ENCODE peak calls at places on chromosomes 2 and 18, in five cellular contexts. One of them, this sample, is unnamed.
A peak's percentile ranks its signal among the peaks of the same experiment; 100 is the strongest.

GRCh38 chr2:104866883-104867350 is 13.0 kb downstream of the POU3F3 start:
- DNase-seq in ovary: no peak
- DNase-seq in HepG2: no peak
- DNase-seq in A549: no peak
- DNase-seq in H1: no peak
- DNase-seq in this sample: no peak

GRCh38 chr2:12302140-12302539 is 414.6 kb upstream of the TRIB2 start:
- DNase-seq in ovary: no peak
- DNase-seq in HepG2: no peak
- DNase-seq in A549: no peak
- DNase-seq in H1: no peak
- DNase-seq in this sample: no peak

GRCh38 chr18:35511428-35511827 is 13.7 kb upstream of the INO80C start:
- DNase-seq in ovary: no peak
- DNase-seq in HepG2: no peak
- DNase-seq in A549: no peak
- DNase-seq in H1: peak; percentile 29
- DNase-seq in this sample: no peak

GRCh38 chr2:156589381-156590079 is 153.4 kb downstream of the GPD2 start:
- DNase-seq in ovary: peak; percentile 6
- DNase-seq in HepG2: peak; percentile 31
- DNase-seq in A549: peak; percentile 67
- DNase-seq in H1: no peak
- DNase-seq in this sample: no peak

GRCh38 chr2:138979131-138979530 is 198.9 kb upstream of the NXPH2 start:
- DNase-seq in ovary: no peak
- DNase-seq in HepG2: no peak
- DNase-seq in A549: no peak
- DNase-seq in H1: no peak
- DNase-seq in this sample: no peak

GRCh38 chr2:905091-905832 is 45.4 kb upstream of the SNTG2 start:
- DNase-seq in ovary: no peak
- DNase-seq in HepG2: no peak
- DNase-seq in A549: no peak
- DNase-seq in H1: peak; percentile 49
- DNase-seq in this sample: no peak

GRCh38 chr18:28690100-28690499 is 513.2 kb upstream of the CDH2 start:
- DNase-seq in ovary: no peak
- DNase-seq in HepG2: no peak
- DNase-seq in A549: no peak
- DNase-seq in H1: no peak
- DNase-seq in this sample: no peak

GRCh38 chr2:235850771-235851551 is 317.2 kb downstream of the GBX2 start:
- DNase-seq in ovary: no peak
- DNase-seq in HepG2: no peak
- DNase-seq in A549: no peak
- DNase-seq in H1: no peak
- DNase-seq in this sample: no peak

GRCh38 chr2:121944072-121944829 is 188.8 kb downstream of the TSN start:
- DNase-seq in ovary: no peak
- DNase-seq in HepG2: no peak
- DNase-seq in A549: peak; percentile 36
- DNase-seq in H1: no peak
- DNase-seq in this sample: peak; percentile 18

GRCh38 chr2:40220177-40220925 is 231.5 kb downstream of the SLC8A1 start:
- DNase-seq in ovary: peak; percentile 33
- DNase-seq in HepG2: no peak
- DNase-seq in A549: no peak
- DNase-seq in H1: no peak
- DNase-seq in this sample: no peak

GRCh38 chr2:19119326-19120001 is 239.0 kb downstream of the OSR1 start:
- DNase-seq in ovary: no peak
- DNase-seq in HepG2: peak; percentile 66
- DNase-seq in A549: no peak
- DNase-seq in H1: no peak
- DNase-seq in this sample: no peak

GRCh38 chr2:112579280-112579679 is 5.1 kb upstream of the CHCHD5 start:
- DNase-seq in ovary: no peak
- DNase-seq in HepG2: no peak
- DNase-seq in A549: peak; percentile 37
- DNase-seq in H1: no peak
- DNase-seq in this sample: no peak

GRCh38 chr2:142325870-142326269 is 195.1 kb upstream of the LRP1B start:
- DNase-seq in ovary: no peak
- DNase-seq in HepG2: no peak
- DNase-seq in A549: no peak
- DNase-seq in H1: no peak
- DNase-seq in this sample: no peak

GRCh38 chr18:4399929-4400328 is 55.2 kb downstream of the DLGAP1 start:
- DNase-seq in ovary: no peak
- DNase-seq in HepG2: no peak
- DNase-seq in A549: no peak
- DNase-seq in H1: no peak
- DNase-seq in this sample: no peak

GRCh38 chr2:212346865-212347264 is 191.7 kb downstream of the ERBB4 start:
- DNase-seq in ovary: no peak
- DNase-seq in HepG2: no peak
- DNase-seq in A549: no peak
- DNase-seq in H1: no peak
- DNase-seq in this sample: no peak

GRCh38 chr2:241363316-241363879 is 7.3 kb downstream of the FARP2 start:
- DNase-seq in ovary: no peak
- DNase-seq in HepG2: no peak
- DNase-seq in A549: no peak
- DNase-seq in H1: no peak
- DNase-seq in this sample: no peak

GRCh38 chr2:182436252-182436651 is 9.4 kb upstream of the PDE1A start:
- DNase-seq in ovary: no peak
- DNase-seq in HepG2: no peak
- DNase-seq in A549: no peak
- DNase-seq in H1: no peak
- DNase-seq in this sample: no peak

GRCh38 chr2:240605867-240606743 is 19.2 kb upstream of the GPR35 start:
- DNase-seq in ovary: no peak
- DNase-seq in HepG2: no peak
- DNase-seq in A549: no peak
- DNase-seq in H1: no peak
- DNase-seq in this sample: no peak

GRCh38 chr2:165778653-165779451 is 15.2 kb downstream of the GALNT3 start:
- DNase-seq in ovary: no peak
- DNase-seq in HepG2: peak; percentile 41
- DNase-seq in A549: peak; percentile 31
- DNase-seq in H1: no peak
- DNase-seq in this sample: no peak

GRCh38 chr18:41504316-41504715 is 450.7 kb upstream of the PIK3C3 start:
- DNase-seq in ovary: no peak
- DNase-seq in HepG2: no peak
- DNase-seq in A549: no peak
- DNase-seq in H1: no peak
- DNase-seq in this sample: no peak

GRCh38 chr2:221527759-221528444 is 44.2 kb downstream of the EPHA4 start:
- DNase-seq in ovary: no peak
- DNase-seq in HepG2: peak; percentile 21
- DNase-seq in A549: no peak
- DNase-seq in H1: no peak
- DNase-seq in this sample: no peak

GRCh38 chr18:69949538-69949936 is 1.9 kb upstream of the CD226 start:
- DNase-seq in ovary: no peak
- DNase-seq in HepG2: no peak
- DNase-seq in A549: no peak
- DNase-seq in H1: no peak
- DNase-seq in this sample: no peak

GRCh38 chr2:174412256-174412655 is 16.7 kb downstream of the SCRN3 start:
- DNase-seq in ovary: no peak
- DNase-seq in HepG2: no peak
- DNase-seq in A549: no peak
- DNase-seq in H1: no peak
- DNase-seq in this sample: no peak

GRCh38 chr2:18180031-18180610 is 301.7 kb downstream of the KCNS3 start:
- DNase-seq in ovary: no peak
- DNase-seq in HepG2: no peak
- DNase-seq in A549: no peak
- DNase-seq in H1: no peak
- DNase-seq in this sample: no peak

GRCh38 chr2:46471-47345 is at the start of gene FAM110C:
- DNase-seq in ovary: peak; percentile 79
- DNase-seq in HepG2: peak; percentile 48
- DNase-seq in A549: no peak
- DNase-seq in H1: peak; percentile 83
- DNase-seq in this sample: no peak

GRCh38 chr2:8803658-8804379 is 33.6 kb downstream of the KIDINS220 start:
- DNase-seq in ovary: no peak
- DNase-seq in HepG2: peak; percentile 88
- DNase-seq in A549: peak; percentile 93
- DNase-seq in H1: no peak
- DNase-seq in this sample: no peak

GRCh38 chr2:217037330-217037729 is 177.5 kb upstream of the TNP1 start:
- DNase-seq in ovary: no peak
- DNase-seq in HepG2: no peak
- DNase-seq in A549: no peak
- DNase-seq in H1: no peak
- DNase-seq in this sample: no peak

GRCh38 chr2:192307530-192307929 is 112.8 kb upstream of the TMEFF2 start:
- DNase-seq in ovary: no peak
- DNase-seq in HepG2: no peak
- DNase-seq in A549: no peak
- DNase-seq in H1: no peak
- DNase-seq in this sample: no peak

GRCh38 chr2:12288048-12288447 is 428.7 kb upstream of the TRIB2 start:
- DNase-seq in ovary: no peak
- DNase-seq in HepG2: no peak
- DNase-seq in A549: no peak
- DNase-seq in H1: no peak
- DNase-seq in this sample: no peak

DNA sequence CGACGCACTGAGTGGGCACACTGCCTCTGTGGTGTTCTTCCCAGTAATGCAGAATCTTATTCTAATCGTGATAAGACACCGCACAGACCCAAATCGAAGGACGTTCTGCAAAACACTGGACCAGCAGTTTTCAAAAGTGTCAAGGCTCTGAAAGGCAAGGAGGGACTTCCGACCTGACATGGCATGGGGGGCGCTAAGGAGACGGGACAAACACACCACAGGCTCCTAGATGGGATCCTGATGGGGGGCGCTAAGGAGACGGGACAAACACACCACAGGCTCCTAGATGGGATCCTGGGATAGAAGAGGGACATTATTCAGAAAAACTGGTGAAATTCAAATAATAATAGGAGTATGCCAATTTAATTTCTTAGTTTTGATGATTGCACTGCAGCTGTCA is 191.4 kb downstream of the LDLRAD4 start:
- DNase-seq in ovary: no peak
- DNase-seq in HepG2: no peak
- DNase-seq in A549: no peak
- DNase-seq in H1: no peak
- DNase-seq in this sample: no peak
- TF ChIP-seq CTCF in ovary: no peak
- TF ChIP-seq CTCF in HepG2: no peak
- TF ChIP-seq CTCF in A549: no peak
- TF ChIP-seq CTCF in H1: peak; percentile 26
- TF ChIP-seq CTCF in this sample: no peak

DNA sequence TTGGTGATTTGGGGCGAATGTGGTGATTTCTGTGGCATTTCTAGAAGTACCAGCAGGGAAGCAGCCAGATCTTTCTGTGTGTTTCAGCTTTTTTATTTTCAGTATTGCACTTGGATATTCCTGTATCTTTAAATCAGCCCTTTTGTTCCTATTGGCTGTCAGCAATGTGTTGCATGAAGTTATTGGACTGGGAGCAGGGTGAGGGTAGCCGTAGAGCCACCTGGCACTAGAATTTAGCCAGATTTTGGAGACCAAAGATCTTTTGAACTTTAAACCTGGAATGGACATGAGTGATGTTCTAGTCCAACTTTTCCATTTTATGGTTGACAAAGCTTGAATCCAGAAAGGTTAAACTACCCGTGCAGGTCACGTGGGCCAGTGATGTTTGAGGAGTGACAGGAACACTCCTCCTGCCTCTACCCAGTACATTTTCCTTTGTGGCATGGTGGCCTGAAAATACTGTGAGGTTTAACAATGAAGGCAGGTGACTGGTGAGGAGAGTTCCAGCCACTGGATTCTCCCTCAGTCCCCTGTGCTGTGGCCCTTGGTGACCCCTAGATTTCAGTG is 122.3 kb downstream of the NEDD4L start:
- DNase-seq in ovary: no peak
- DNase-seq in HepG2: no peak
- DNase-seq in A549: no peak
- DNase-seq in H1: peak; percentile 19
- DNase-seq in this sample: no peak
- TF ChIP-seq EP300 in ovary: no peak
- TF ChIP-seq EP300 in HepG2: no peak
- TF ChIP-seq EP300 in A549: no peak
- TF ChIP-seq EP300 in H1: no peak
- TF ChIP-seq EP300 in this sample: no peak

DNA sequence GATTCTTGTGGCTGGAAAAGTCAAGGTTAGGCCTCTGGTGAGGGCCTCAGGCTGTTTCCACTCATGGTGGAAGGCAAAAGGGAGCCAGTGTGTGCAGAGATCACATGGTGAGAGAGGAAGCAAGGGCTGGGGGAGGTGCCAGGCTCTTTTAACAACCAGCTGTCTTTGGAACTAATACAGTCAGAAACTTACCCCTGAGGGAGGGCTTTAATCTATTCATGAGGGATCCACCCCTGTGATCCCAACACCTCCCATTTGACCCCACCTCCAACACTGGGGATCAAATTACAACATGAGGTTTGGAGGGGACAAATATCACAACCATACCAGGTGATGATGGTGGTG is 10.9 kb downstream of the POLI start:
- DNase-seq in ovary: no peak
- DNase-seq in HepG2: no peak
- DNase-seq in A549: no peak
- DNase-seq in H1: no peak
- DNase-seq in this sample: no peak
- H3K27ac ChIP-seq in ovary: no peak overlapping the region
- H3K27ac ChIP-seq in HepG2: no peak overlapping the region
- H3K27ac ChIP-seq in A549: no peak overlapping the region
- H3K27ac ChIP-seq in H1: no peak overlapping the region
- H3K27ac ChIP-seq in this sample: no peak overlapping the region

GRCh38 chr18:49510393-49511115 is 23.5 kb upstream of the C18orf32 start:
- DNase-seq in ovary: peak; percentile 13
- DNase-seq in HepG2: no peak
- DNase-seq in A549: peak; percentile 54
- DNase-seq in H1: peak; percentile 71
- DNase-seq in this sample: no peak
- TF ChIP-seq CTCF in ovary: no peak
- TF ChIP-seq CTCF in HepG2: peak; percentile 89
- TF ChIP-seq CTCF in A549: peak; percentile 77
- TF ChIP-seq CTCF in H1: peak; percentile 79
- TF ChIP-seq CTCF in this sample: peak; percentile 62

DNA sequence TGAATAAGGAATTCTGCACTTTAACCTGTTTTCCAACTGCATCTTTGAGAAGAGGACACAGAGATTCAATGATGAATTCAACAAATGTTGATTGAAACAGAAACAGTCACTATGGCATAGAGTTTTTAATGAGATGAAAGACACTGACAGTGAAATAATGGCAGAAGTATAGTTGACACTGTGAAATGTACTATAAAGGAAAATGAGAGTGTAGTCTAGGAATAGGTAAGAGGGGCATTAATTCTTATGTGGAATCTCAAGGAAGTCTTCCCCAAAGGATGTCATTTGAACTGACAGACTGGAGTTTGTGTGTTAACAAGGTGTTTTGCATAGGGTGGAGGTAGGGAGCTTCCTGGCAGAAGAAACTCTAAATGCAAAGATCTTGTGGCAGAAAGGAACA is 566.2 kb downstream of the TDRD15 start:
- DNase-seq in ovary: no peak
- DNase-seq in HepG2: no peak
- DNase-seq in A549: no peak
- DNase-seq in H1: no peak
- DNase-seq in this sample: no peak
- TF ChIP-seq EP300 in ovary: no peak
- TF ChIP-seq EP300 in HepG2: no peak
- TF ChIP-seq EP300 in A549: no peak
- TF ChIP-seq EP300 in H1: no peak
- TF ChIP-seq EP300 in this sample: no peak

This sample was measured in tibial nerve.